ENCODE peak calls at places on chromosomes 3 and 15, in seven cellular contexts. V is HepG2, H is K562, S is HCT116, I is H1, K is SK-N-SH, R is GM12878. W is an unnamed sample.

GRCh38 chr3:24067483-24067882 is 122.4 kb downstream of the NR1D2 start:
- DNase-seq in V (no peak), H (peak; percentile 17), S (no peak), I (no peak), K (no peak), R (no peak), W (no peak)

GRCh38 chr3:8069981-8070380 is 431.6 kb upstream of the LMCD1 start:
- DNase-seq in V (no peak), H (no peak), S (no peak), I (no peak), K (no peak), R (no peak), W (no peak)

GRCh38 chr15:78772738-78773137 is 38.5 kb downstream of the ADAMTS7 start:
- DNase-seq in V (no peak), H (no peak), S (no peak), I (no peak), K (no peak), R (no peak), W (no peak)

GRCh38 chr3:136584728-136585127 is 167.4 kb downstream of the STAG1 start:
- DNase-seq in V (no peak), H (no peak), S (no peak), I (no peak), K (no peak), R (no peak), W (no peak)

GRCh38 chr3:115833074-115833473 is 209.8 kb downstream of the GAP43 start:
- DNase-seq in V (no peak), H (no peak), S (no peak), I (no peak), K (no peak), R (no peak), W (no peak)

GRCh38 chr15:41969851-41970431 is 2.4 kb downstream of the EHD4 start:
- DNase-seq in V (no peak), H (no peak), S (no peak), I (no peak), K (no peak), R (peak; percentile 88), W (no peak)

GRCh38 chr15:55789066-55789660 is 46.2 kb upstream of the PRTG start:
- DNase-seq in V (no peak), H (peak; percentile 59), S (peak; percentile 23), I (no peak), K (no peak), R (no peak), W (no peak)

GRCh38 chr3:65402597-65402996 is 636.1 kb downstream of the MAGI1 start:
- DNase-seq in V (no peak), H (no peak), S (no peak), I (no peak), K (no peak), R (no peak), W (no peak)

GRCh38 chr3:28972921-28973320 is 307.9 kb upstream of the RBMS3 start:
- DNase-seq in V (no peak), H (no peak), S (no peak), I (no peak), K (no peak), R (no peak), W (no peak)

GRCh38 chr15:70480196-70480856 is 283.0 kb downstream of the UACA start:
- DNase-seq in V (no peak), H (no peak), S (no peak), I (no peak), K (no peak), R (no peak), W (no peak)

GRCh38 chr3:10725846-10726245 is 90.2 kb upstream of the SLC6A11 start:
- DNase-seq in V (no peak), H (no peak), S (no peak), I (no peak), K (no peak), R (no peak), W (no peak)

GRCh38 chr3:72347819-72348319 is 500.4 kb downstream of the SHQ1 start:
- DNase-seq in V (no peak), H (no peak), S (no peak), I (no peak), K (no peak), R (peak; percentile 50), W (no peak)

GRCh38 chr3:27568393-27568792 is 84.2 kb upstream of the SLC4A7 start:
- DNase-seq in V (no peak), H (no peak), S (no peak), I (no peak), K (peak; percentile 58), R (no peak), W (peak; percentile 81)

GRCh38 chr3:2976212-2976611 is 134.0 kb downstream of the IL5RA start:
- DNase-seq in V (no peak), H (no peak), S (no peak), I (no peak), K (no peak), R (no peak), W (no peak)

GRCh38 chr15:59298255-59298856 is 74.3 kb downstream of the MYO1E start:
- DNase-seq in V (no peak), H (no peak), S (peak; percentile 78), I (no peak), K (no peak), R (peak; percentile 99), W (no peak)

GRCh38 chr3:54034971-54035370 is 87.4 kb upstream of the CACNA2D3 start:
- DNase-seq in V (no peak), H (no peak), S (no peak), I (no peak), K (no peak), R (no peak), W (no peak)

GRCh38 chr3:120025520-120025919 is 68.7 kb downstream of the GSK3B start:
- DNase-seq in V (no peak), H (no peak), S (no peak), I (no peak), K (no peak), R (no peak), W (no peak)

GRCh38 chr15:31387483-31388118 is 61.0 kb downstream of the KLF13 start:
- DNase-seq in V (no peak), H (no peak), S (no peak), I (no peak), K (peak; percentile 86), R (no peak), W (peak; percentile 19)

GRCh38 chr15:88834211-88834812 is 31.1 kb downstream of the ACAN start:
- DNase-seq in V (no peak), H (peak; percentile 55), S (peak; percentile 22), I (peak; percentile 13), K (peak; percentile 64), R (no peak), W (peak; percentile 23)

GRCh38 chr3:36790765-36791164 is 26.4 kb upstream of the DCLK3 start:
- DNase-seq in V (no peak), H (no peak), S (no peak), I (no peak), K (no peak), R (no peak), W (no peak)

GRCh38 chr15:93900476-93901400 is 330.6 kb upstream of the MCTP2 start:
- DNase-seq in V (no peak), H (no peak), S (no peak), I (peak; percentile 13), K (no peak), R (no peak), W (peak; percentile 51)

GRCh38 chr3:78101363-78101762 is 1061.5 kb downstream of the ROBO2 start:
- DNase-seq in V (no peak), H (no peak), S (no peak), I (no peak), K (no peak), R (no peak), W (no peak)

GRCh38 chr3:61381745-61382392 is 130.6 kb upstream of the FHIT start:
- DNase-seq in V (peak; percentile 35), H (peak; percentile 34), S (peak; percentile 48), I (no peak), K (peak; percentile 39), R (no peak), W (peak; percentile 14)

GRCh38 chr3:50256978-50257890 is 11.7 kb upstream of the SEMA3B start:
- DNase-seq in V (no peak), H (no peak), S (no peak), I (no peak), K (peak; percentile 65), R (no peak), W (no peak)

GRCh38 chr15:62389887-62390792 is 225.1 kb upstream of the C2CD4B start:
- DNase-seq in V (peak; percentile 52), H (peak; percentile 87), S (peak; percentile 39), I (no peak), K (peak; percentile 94), R (no peak), W (peak; percentile 78)

GRCh38 chr15:100298257-100298656 is 43.5 kb downstream of the ADAMTS17 start:
- DNase-seq in V (no peak), H (no peak), S (no peak), I (no peak), K (no peak), R (no peak), W (no peak)
- TF ChIP-seq JUND in V (no peak), H (no peak), S (no peak), I (no peak), K (no peak), R (no peak), W (no peak)

GRCh38 chr3:39443530-39443929 is 23.9 kb upstream of the MOBP start:
- DNase-seq in V (peak; percentile 7), H (no peak), S (no peak), I (peak; percentile 21), K (no peak), R (no peak), W (no peak)
- TF ChIP-seq JUND in V (no peak), H (no peak), S (no peak), I (no peak), K (no peak), R (no peak), W (no peak)

DNA sequence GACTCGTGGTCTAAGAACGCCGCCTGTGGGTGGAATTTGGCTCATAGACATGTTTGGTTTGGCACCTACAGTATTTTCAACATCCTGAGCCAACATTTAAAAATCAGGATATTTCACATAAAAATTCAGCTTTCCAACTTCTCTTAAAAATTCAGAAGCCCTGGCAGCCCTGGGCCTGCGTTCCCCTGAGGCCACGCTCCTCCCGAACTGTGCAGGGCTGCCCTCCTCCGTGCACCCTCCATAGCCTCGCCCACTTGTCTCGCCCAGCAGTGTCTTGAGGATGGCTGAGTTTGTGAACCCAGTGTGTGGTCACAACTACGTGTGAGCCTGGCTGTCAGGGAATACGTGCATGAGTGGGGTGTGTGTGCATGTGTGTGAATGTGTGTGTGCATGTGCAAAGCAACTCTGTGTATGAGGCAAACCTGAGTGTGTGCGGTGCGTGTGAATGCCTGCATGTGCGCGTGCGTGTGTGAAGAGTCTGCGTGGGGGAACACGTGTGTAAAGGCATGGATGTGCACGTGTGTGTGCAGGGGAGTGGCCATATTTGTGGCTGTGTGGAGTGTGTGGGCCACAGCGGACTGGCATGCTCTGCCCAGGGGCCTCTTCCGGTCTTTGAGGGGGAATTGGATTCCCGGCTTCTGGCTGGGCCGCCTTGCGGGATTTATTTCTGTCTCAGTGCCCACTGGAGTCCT is 30.9 kb downstream of the PTH1R start:
- DNase-seq in V (no peak), H (no peak), S (no peak), I (no peak), K (no peak), R (no peak), W (peak; percentile 50)
- TF ChIP-seq JUND in V (no peak), H (no peak), S (no peak), I (no peak), K (no peak), R (no peak), W (no peak)

DNA sequence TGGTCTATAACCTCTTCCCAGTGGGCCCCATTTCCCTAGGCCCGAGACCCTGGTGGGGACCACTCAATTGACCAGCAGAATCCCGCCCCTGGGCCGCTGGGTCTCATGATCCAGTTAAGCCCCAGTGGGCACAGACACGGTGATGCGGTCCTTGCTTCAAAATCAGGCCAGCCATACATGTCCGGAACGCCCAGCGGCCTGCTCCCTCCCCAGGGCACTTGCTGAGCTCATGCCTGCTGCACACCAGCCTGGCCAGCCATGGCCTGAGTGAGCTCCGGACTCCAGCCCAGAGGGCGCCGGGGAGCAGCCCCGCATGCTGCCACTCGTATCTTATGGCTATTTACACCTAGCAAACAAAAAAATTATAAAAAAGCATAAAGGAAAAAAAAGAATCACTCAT is 34.4 kb upstream of the IQSEC1 start:
- DNase-seq in V (no peak), H (no peak), S (no peak), I (no peak), K (no peak), R (no peak), W (no peak)
- TF ChIP-seq JUND in V (no peak), H (no peak), S (no peak), I (no peak), K (no peak), R (no peak), W (no peak)

W was measured in T47D.